ENCODE peak calls at places on chromosomes 4 and X, in six cellular contexts. Z is GM23338, W is tibial nerve, D is neuronal stem cell, G is astrocyte, F is adrenal gland. B is an unnamed sample. For H3K4me1, the result is how much of the 10 kb centered on the place peaks cover.

GRCh38 chr4:44495136-44495535 is 46.5 kb upstream of the KCTD8 start:
- DNase-seq in G (no peak), D (no peak), F (no peak), Z (no peak), W (no peak), B (no peak)

GRCh38 chrX:70289793-70290770 is at the start of the genes KIF4A and PDZD11:
- DNase-seq in Z (peak), W (peak), F (peak), G (peak), D (peak), B (peak)

GRCh38 chr4:107801766-107802211 is 22.9 kb upstream of the SGMS2 start:
- DNase-seq in W (no peak), G (peak), Z (no peak), F (no peak), D (no peak), B (no peak)

GRCh38 chrX:40090050-40090804 is 7.5 kb downstream of the BCOR start:
- DNase-seq in D (no peak), W (no peak), F (no peak), G (no peak), Z (no peak), B (no peak)

GRCh38 chr4:61890321-61890720 is 690.2 kb downstream of the ADGRL3 start:
- DNase-seq in D (no peak), Z (peak), W (no peak), G (no peak), F (no peak), B (no peak)

GRCh38 chr4:76955187-76955586 is 5.6 kb downstream of the SEPTIN11 start:
- DNase-seq in G (peak), F (no peak), W (no peak), D (no peak), Z (no peak), B (no peak)

GRCh38 chr4:181807771-181808170 is 435.4 kb upstream of the TENM3 start:
- DNase-seq in G (peak), D (no peak), F (no peak), Z (no peak), W (no peak), B (no peak)

GRCh38 chrX:119013146-119013545 is 38.7 kb downstream of the LONRF3 start:
- DNase-seq in D (no peak), W (no peak), Z (no peak), G (no peak), F (no peak), B (no peak)

GRCh38 chr4:147247577-147247976 is 233.3 kb upstream of the EDNRA start:
- DNase-seq in G (no peak), Z (peak), F (no peak), D (no peak), W (no peak), B (no peak)

GRCh38 chr4:70505152-70505748 is 13.1 kb upstream of the AMTN start:
- DNase-seq in D (peak), Z (peak), W (peak), G (no peak), F (peak), B (peak)

GRCh38 chr4:99144070-99144469 is at the start of gene ADH4:
- DNase-seq in F (no peak), D (peak), Z (no peak), W (no peak), G (peak), B (no peak)

GRCh38 chr4:139085141-139085540 is 69.6 kb downstream of the NOCT start:
- DNase-seq in G (peak), D (no peak), W (no peak), F (no peak), Z (no peak), B (no peak)

GRCh38 chr4:92012899-92013867 is 290.6 kb upstream of the GRID2 start:
- DNase-seq in D (no peak), G (no peak), Z (peak), F (no peak), W (no peak), B (no peak)

GRCh38 chr4:149796381-149796780 is 19.3 kb downstream of the IQCM start:
- DNase-seq in Z (no peak), G (no peak), F (no peak), D (no peak), W (no peak), B (no peak)

GRCh38 chrX:130676861-130677260 is 226.1 kb downstream of the ENOX2 start:
- DNase-seq in D (no peak), W (no peak), G (no peak), Z (no peak), F (no peak), B (no peak)

GRCh38 chr4:3434891-3435683 is 6.7 kb upstream of the HGFAC start:
- DNase-seq in G (no peak), D (peak), W (no peak), Z (peak), F (no peak), B (no peak)

GRCh38 chr4:86910369-86910768 is 18.1 kb upstream of the C4orf36 start:
- DNase-seq in G (no peak), D (no peak), W (no peak), Z (no peak), F (no peak), B (no peak)

GRCh38 chr4:8329859-8330761 is 60.6 kb downstream of the HTRA3 start:
- DNase-seq in D (no peak), G (no peak), W (no peak), F (no peak), Z (no peak), B (no peak)
- H3K4me1 ChIP-seq in D (under half), G (under half), W (under half), F (under half), Z (under half), B (under half)

GRCh38 chr4:168480991-168481588 is 798 bp upstream of the DDX60L start:
- DNase-seq in D (no peak), G (peak), W (peak), F (peak), Z (no peak), B (peak)
- H3K27ac ChIP-seq in D (no peak), G (peak), W (peak), F (peak), Z (no peak), B (peak)

DNA sequence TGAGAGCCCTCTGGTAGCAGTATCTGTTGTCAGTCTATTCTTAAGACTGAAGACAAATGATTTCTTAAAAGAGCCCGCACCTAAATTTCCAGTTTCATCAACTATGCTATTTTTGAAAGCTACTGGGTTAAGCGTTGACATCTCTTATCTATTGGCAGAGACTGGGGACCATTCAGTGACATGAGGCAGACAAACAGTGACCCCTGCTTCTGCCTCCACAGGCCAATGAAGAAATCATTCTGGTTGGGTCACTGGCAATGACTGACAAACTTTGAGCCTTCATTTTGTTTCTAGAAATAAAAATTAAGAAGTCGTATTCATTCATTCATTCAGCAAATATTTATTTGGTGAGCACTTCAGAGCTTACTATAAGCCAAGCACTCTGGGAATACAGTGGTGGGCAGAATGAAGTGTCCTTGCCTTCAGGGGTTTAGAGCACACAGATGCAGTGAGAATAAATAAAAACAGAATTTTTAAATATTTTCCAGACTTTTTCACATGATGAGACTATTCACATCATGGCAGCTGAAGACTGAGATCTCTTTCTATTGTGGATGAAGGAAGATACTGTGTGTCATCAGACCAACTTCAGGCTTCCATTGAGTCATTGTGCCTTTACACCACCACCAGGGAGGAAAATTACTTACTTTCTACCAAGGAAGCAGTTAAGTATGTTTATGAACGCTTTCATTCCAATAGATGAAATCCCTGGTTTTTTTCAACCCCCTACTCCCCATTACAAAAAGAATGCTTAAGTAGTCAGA is 36.0 kb downstream of the SORBS2 start:
- DNase-seq in G (no peak), F (no peak), D (no peak), Z (no peak), W (no peak), B (no peak)
- H3K4me3 ChIP-seq in G (peak), F (no peak), D (no peak), Z (peak), W (no peak), B (no peak)

DNA sequence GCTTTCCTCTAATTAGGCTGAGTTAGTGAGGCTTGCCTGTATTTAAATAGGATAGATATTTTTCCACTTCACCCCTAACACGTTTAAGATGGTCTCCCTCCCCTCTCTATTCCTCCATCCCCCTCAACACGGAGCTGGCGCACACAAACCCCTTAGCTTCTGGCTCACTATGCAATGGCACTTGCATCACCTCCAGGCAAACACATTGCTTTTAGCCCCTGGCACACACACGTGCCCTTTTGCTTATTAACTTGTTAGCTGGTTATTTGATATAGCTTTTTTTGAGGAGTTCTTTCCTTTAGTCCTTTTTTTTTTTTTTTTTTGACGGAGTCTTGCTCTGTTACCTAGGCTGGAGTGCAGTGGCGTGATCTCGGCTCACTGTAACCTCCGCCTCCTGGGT is 94.3 kb downstream of the HDAC8 start:
- DNase-seq in F (no peak), Z (no peak), W (no peak), D (no peak), G (no peak), B (no peak)
- H3K4me1 ChIP-seq in F (under half), Z (under half), W (under half), D (under half), G (under half), B (under half)

DNA sequence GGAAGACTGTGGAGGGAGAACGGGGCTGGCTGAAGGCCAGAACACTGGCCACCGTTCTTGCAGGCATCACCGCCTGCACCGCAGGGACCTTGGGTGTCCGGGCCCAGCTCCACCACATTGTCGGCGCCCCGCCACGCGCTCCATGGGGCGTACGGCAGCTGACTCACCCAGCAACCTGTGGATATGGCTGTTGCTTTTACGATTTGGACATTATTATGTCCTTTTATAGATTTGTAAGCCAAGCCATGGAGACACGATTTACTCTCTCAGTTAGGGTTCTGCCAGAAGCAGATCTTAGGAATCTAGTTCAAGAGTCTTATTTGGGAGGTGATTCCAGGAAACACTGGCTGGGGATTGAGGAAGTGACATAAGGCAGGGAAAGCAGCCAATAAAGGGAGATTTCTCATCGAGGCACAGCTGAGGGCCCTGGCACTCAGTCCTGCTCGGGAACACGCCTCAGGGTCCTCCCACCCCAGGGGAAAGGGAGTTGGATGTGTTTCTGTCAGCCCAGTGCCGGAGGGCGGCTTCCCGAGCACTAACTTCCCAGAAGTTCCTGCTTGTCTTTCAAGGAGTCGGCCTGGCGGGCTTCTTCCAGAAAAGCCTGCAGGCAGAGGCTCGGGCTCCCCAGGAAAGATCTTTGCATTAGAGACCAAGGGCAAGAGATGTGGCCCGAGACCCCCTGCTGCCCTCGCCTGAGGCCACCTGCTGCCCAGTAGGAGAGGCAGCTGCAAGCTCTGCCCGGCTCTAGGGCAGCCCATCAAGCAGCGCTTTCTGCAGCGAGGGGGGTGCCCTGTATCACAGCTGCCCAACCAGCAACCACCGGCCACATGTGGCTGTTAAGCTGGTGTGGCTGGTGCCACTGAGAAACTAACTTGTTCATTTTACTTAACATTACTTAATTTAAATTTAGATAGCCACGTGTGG is 52.9 kb downstream of the CRMP1 start:
- DNase-seq in W (peak), Z (no peak), F (no peak), G (no peak), D (no peak), B (no peak)
- H3K27ac ChIP-seq in W (no peak), Z (no peak), F (no peak), G (no peak), D (no peak), B (no peak)

DNA sequence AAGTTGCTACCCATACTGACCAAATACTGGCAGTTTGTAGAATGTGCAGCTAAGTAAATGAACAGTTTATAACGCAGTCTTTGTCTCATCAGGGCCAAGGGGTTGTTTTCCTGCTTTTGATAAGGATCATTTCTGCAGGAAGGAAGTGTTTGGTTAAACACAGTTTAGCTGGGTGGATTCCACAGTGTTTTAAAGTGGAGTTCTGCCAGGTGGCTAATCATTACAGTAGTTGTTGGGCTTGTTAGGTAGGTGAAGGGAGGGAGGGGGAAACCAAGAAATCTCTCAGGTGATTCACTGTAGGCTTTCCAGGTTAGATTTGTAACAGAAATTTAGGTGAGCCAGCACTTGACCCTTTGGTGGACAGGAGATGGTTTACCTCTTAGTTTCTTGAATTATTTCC is 58.1 kb downstream of the FNIP2 start:
- DNase-seq in Z (no peak), F (no peak), W (no peak), G (peak), D (no peak), B (no peak)
- H3K4me3 ChIP-seq in Z (no peak), F (no peak), W (no peak), G (no peak), D (no peak), B (no peak)